ENCODE peak calls at places on chromosomes 16 and 17, in four cellular contexts. Y is mammary epithelial cell; Q is CD4-positive, alpha-beta memory T cell; P is GM23248. O is an unnamed sample.

GRCh38 chr16:81376880-81377279 is 62.1 kb downstream of the GAN start:
- DNase-seq in Y (peak; percentile 88), Q (no peak), P (no peak), O (peak; percentile 89)

GRCh38 chr17:52790359-52790955 is 631.9 kb upstream of the CA10 start:
- DNase-seq in Y (no peak), P (no peak), Q (no peak), O (peak; percentile 1)

GRCh38 chr17:79947351-79948031 is 88.2 kb downstream of the TBC1D16 start:
- DNase-seq in Y (peak; percentile 97), Q (no peak), P (no peak), O (peak; percentile 47)

GRCh38 chr16:55240933-55241332 is 83.1 kb upstream of the IRX6 start:
- DNase-seq in Y (no peak), Q (no peak), P (no peak), O (no peak)

GRCh38 chr16:19830902-19831555 is 53.6 kb downstream of the GPRC5B start:
- DNase-seq in Q (no peak), P (no peak), Y (no peak), O (no peak)

GRCh38 chr17:78368348-78368747 is 8.5 kb upstream of the SOCS3 start:
- DNase-seq in P (no peak), Q (no peak), Y (no peak), O (no peak)

GRCh38 chr16:74556375-74556922 is 50.5 kb downstream of the GLG1 start:
- DNase-seq in Y (peak; percentile 64), Q (no peak), P (peak; percentile 52), O (peak; percentile 58)

GRCh38 chr16:23072084-23072599 is 77.1 kb downstream of the USP31 start:
- DNase-seq in P (peak; percentile 90), Y (peak; percentile 82), Q (no peak), O (peak; percentile 81)

GRCh38 chr17:75412455-75413317 is 7.2 kb upstream of the GRB2 start:
- DNase-seq in Q (peak; percentile 66), P (peak; percentile 78), Y (peak; percentile 62), O (no peak)

GRCh38 chr17:74466785-74467158 is 338 bp downstream of the CD300A start:
- DNase-seq in Y (no peak), Q (peak; percentile 30), P (no peak), O (no peak)

GRCh38 chr17:15413101-15413750 is 54.2 kb downstream of the CDRT4 start:
- DNase-seq in P (no peak), Y (no peak), Q (no peak), O (no peak)

GRCh38 chr16:50390914-50391700 is 22.3 kb upstream of the BRD7 start:
- DNase-seq in Q (no peak), Y (no peak), P (peak; percentile 32), O (no peak)

GRCh38 chr16:84804326-84804725 is 15.5 kb upstream of the CRISPLD2 start:
- DNase-seq in Q (no peak), Y (no peak), P (no peak), O (no peak)

GRCh38 chr17:3888343-3889171 is 4.3 kb downstream of the CAMKK1 start:
- DNase-seq in Q (no peak), P (peak; percentile 99), Y (peak; percentile 81), O (peak; percentile 79)

GRCh38 chr16:8869212-8869987 is 594 bp upstream of the CARHSP1 start:
- DNase-seq in Y (no peak), Q (no peak), P (no peak), O (no peak)

GRCh38 chr17:16941072-16941641 is 30.8 kb downstream of the TNFRSF13B start:
- DNase-seq in P (no peak), Q (no peak), Y (no peak), O (no peak)

GRCh38 chr17:28716740-28717577 is 709 bp downstream of the RAB34 start:
- DNase-seq in Y (peak; percentile 39), Q (no peak), P (peak; percentile 73), O (no peak)

GRCh38 chr17:4318186-4318585 is 48.3 kb downstream of the UBE2G1 start:
- DNase-seq in Y (peak; percentile 47), P (no peak), Q (no peak), O (no peak)

GRCh38 chr16:68236804-68237242 is 896 bp upstream of the ESRP2 start:
- DNase-seq in Y (no peak), P (no peak), Q (no peak), O (no peak)

GRCh38 chr16:5060073-5060641 is 5.6 kb downstream of the C16orf89 start:
- DNase-seq in P (no peak), Y (no peak), Q (no peak), O (no peak)

GRCh38 chr17:358491-359133 is 6.0 kb upstream of the RPH3AL start:
- DNase-seq in Q (no peak), P (no peak), Y (no peak), O (no peak)

GRCh38 chr16:80233097-80233835 is 307.5 kb upstream of the DYNLRB2 start:
- DNase-seq in Q (no peak), P (no peak), Y (no peak), O (no peak)

GRCh38 chr16:78811247-78811646 is 711.8 kb downstream of the WWOX start:
- DNase-seq in P (no peak), Q (no peak), Y (no peak), O (no peak)

GRCh38 chr17:28511858-28512461 is 5.8 kb downstream of the FOXN1 start:
- DNase-seq in Q (no peak), Y (no peak), P (no peak), O (no peak)

GRCh38 chr17:14198013-14198412 is 38.6 kb downstream of the CDRT15 start:
- DNase-seq in Y (no peak), Q (no peak), P (no peak), O (no peak)

GRCh38 chr17:2343421-2343820 is 6.1 kb downstream of the SGSM2 start:
- DNase-seq in Y (peak; percentile 21), P (peak; percentile 8), Q (no peak), O (no peak)

GRCh38 chr17:15480209-15480608 is 12.8 kb upstream of the CDRT4 start:
- DNase-seq in P (no peak), Q (no peak), Y (no peak), O (no peak)

GRCh38 chr17:7932949-7933348 is 943 bp downstream of the CNTROB start:
- DNase-seq in Y (peak; percentile 32), Q (no peak), P (peak; percentile 83), O (peak; percentile 28)

GRCh38 chr16:72566174-72566573 is 394.2 kb upstream of the PMFBP1 start:
- DNase-seq in Q (no peak), P (no peak), Y (no peak), O (no peak)

GRCh38 chr17:50199211-50199633 is 2.2 kb downstream of the COL1A1 start:
- DNase-seq in Y (no peak), Q (no peak), P (peak; percentile 68), O (no peak)

GRCh38 chr17:50201226-50201854 is at the start of gene COL1A1:
- DNase-seq in P (peak; percentile 94), Q (no peak), Y (no peak), O (no peak)

GRCh38 chr17:50203086-50203485 is 1.7 kb upstream of the COL1A1 start:
- DNase-seq in Q (no peak), Y (no peak), P (peak; percentile 91), O (no peak)

GRCh38 chr17:50199651-50200446 is 1.6 kb downstream of the COL1A1 start:
- DNase-seq in Y (peak; percentile 93), P (peak; percentile 96), Q (peak; percentile 81), O (peak; percentile 91)

GRCh38 chr17:50200447-50201225 is 795 bp downstream of the COL1A1 start:
- DNase-seq in P (peak; percentile 94), Q (peak; percentile 79), Y (peak; percentile 80), O (peak; percentile 70)
- H3K4me1 ChIP-seq in P (peaks cover 61% of the 10 kb centered on the region), Q (peaks cover 16% of the 10 kb centered on the region), Y (peaks cover 20% of the 10 kb centered on the region), O (peaks cover 10% of the 10 kb centered on the region)

GRCh38 chr16:88503374-88503770 is 50.3 kb downstream of the ZFPM1 start:
- DNase-seq in Q (no peak), P (peak; percentile 15), Y (no peak), O (no peak)
- H3K4me1 ChIP-seq in Q (no peaks in the 10 kb centered on the region), P (no peaks in the 10 kb centered on the region), Y (no peaks in the 10 kb centered on the region), O (no peaks in the 10 kb centered on the region)

DNA sequence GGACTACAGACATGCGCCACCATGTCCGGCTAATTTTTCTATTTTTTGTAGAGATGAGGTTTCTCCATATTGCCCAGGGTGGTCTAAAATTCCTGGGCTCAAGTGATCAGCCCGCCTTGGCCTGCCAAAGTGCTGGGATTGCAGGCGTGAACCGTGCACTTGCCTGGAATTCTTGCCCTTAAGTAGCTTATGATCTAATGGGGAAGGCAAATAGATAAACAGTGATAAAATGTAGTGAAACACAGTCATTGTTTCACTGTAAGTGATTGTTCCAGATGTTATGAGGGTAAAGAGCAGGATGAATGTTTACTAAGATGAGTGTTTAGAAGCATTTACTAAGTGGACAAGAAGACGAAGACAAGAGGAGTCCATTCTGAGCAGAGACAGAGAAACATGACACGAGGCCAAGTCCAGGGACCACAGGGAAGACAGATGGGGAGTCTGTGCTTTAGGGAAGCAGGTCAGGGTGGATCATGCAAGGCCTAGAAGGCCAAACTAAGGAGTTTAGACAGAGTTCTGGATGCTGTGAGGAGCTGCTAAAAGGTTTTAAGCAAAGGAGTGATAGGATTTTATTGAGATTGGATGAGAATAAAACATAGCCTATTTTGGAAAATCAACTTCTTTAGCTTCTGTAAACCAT is 36.9 kb downstream of the YPEL2 start:
- DNase-seq in P (no peak), Y (no peak), Q (no peak), O (no peak)
- H3K4me1 ChIP-seq in P (peaks cover 59% of the 10 kb centered on the region), Y (no peaks in the 10 kb centered on the region), Q (peaks cover 90% of the 10 kb centered on the region), O (no peaks in the 10 kb centered on the region)

DNA sequence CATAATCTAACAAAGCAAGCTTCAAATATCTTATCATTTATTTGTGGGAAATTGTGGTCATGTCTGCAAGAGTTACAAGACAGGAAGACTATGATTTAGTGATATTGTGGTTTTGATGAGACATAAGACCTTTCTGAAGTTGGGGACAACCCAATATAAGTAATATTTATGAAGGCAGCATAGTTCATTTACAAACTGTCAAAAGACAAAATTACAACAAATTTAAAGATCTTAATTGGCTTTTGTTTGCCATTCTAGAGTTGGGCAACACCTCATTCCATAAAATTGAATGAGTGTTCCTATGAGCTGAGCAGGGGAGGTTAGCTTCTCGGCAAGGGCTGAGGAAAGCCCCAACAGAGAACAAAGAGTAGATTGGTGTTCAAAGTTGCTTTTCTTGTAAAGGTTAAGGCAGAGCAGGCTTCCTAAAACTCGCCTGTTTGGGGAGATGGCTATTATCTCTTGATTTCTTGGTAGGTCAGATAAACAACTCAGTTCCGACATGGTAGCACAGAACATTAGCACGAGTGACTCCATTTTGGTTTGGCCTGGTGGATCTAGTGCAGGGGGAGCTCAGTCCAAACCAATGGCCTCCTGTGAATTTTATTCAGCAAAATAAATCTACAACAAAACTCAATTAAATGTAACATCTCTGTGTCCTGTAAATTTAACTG is 10.9 kb upstream of the MMD start:
- DNase-seq in P (peak; percentile 43), Y (peak; percentile 65), Q (no peak), O (peak; percentile 32)
- H3K4me1 ChIP-seq in P (peaks cover 35% of the 10 kb centered on the region), Y (peaks cover 41% of the 10 kb centered on the region), Q (peaks cover 6% of the 10 kb centered on the region), O (peaks cover 32% of the 10 kb centered on the region)

GRCh38 chr16:31874354-31875111 is 926 bp downstream of the ZNF267 start:
- DNase-seq in Q (peak; percentile 19), Y (peak; percentile 73), P (peak; percentile 69), O (peak; percentile 55)
- H3K4me1 ChIP-seq in Q (peaks cover 85% of the 10 kb centered on the region), Y (peaks cover 39% of the 10 kb centered on the region), P (peaks cover 39% of the 10 kb centered on the region), O (peaks cover 39% of the 10 kb centered on the region)

DNA sequence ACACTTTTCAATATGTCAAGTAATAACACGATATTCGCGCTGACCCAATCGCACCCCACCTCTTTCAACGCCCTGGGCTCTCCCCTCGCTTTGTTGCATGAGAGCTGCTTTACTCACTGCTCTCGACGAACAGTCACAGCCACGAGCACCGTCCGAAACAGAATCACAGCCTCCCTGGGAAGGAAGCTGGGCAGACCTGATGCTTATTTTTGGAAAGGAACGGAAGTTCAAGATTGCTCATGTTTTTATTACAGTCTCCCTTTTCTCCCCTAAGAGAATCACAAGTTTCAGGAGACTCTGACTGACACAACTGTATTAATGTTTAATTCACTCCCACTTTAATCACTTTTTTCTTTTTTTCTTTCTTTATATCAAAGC is 67.8 kb downstream of the ANKRD11 start:
- DNase-seq in Y (no peak), P (peak; percentile 56), Q (no peak), O (no peak)
- H3K4me1 ChIP-seq in Y (peaks cover 19% of the 10 kb centered on the region), P (peaks cover 7% of the 10 kb centered on the region), Q (peaks cover 91% of the 10 kb centered on the region), O (no peaks in the 10 kb centered on the region)

O was measured in foreskin keratinocyte.